ENCODE peak calls at places on chromosomes 11 and 22, in nine cellular contexts. W, S, D, J, B, G, I, C and L are unnamed samples.
A peak's percentile ranks its signal among the peaks of the same experiment; 100 is the strongest.

GRCh38 chr22:43516996-43517635 is 105.3 kb downstream of the MPPED1 start:
- DNase-seq in C (no peak), W (no peak), G (no peak), J (no peak), B (no peak), I (no peak), D (no peak), S (no peak), L (no peak)

GRCh38 chr11:103546236-103546635 is 437.0 kb downstream of the DYNC2H1 start:
- DNase-seq in S (no peak), G (peak; percentile 44), C (no peak), I (no peak), D (no peak), J (no peak), B (no peak), W (peak; percentile 82), L (no peak)

GRCh38 chr11:117490019-117490679 is 162.5 kb downstream of the CEP164 start:
- DNase-seq in W (no peak), B (no peak), S (no peak), C (no peak), D (no peak), G (no peak), J (no peak), I (no peak), L (no peak)

GRCh38 chr11:61636676-61637075 is 43.5 kb upstream of the DAGLA start:
- DNase-seq in B (no peak), S (no peak), D (no peak), C (no peak), G (no peak), W (no peak), I (no peak), J (no peak), L (no peak)

GRCh38 chr11:127035812-127036211 is 35.2 kb upstream of the KIRREL3 start:
- DNase-seq in D (no peak), G (no peak), J (no peak), C (no peak), S (no peak), I (no peak), B (no peak), W (no peak), L (no peak)

GRCh38 chr11:2525166-2525861 is 80.5 kb downstream of the KCNQ1 start:
- DNase-seq in D (peak; percentile 82), S (peak; percentile 0), C (no peak), G (no peak), B (no peak), I (no peak), W (no peak), J (peak; percentile 53), L (peak; percentile 16)

GRCh38 chr22:31970490-31971444 is 26.4 kb downstream of the YWHAH start:
- DNase-seq in G (peak; percentile 26), B (no peak), J (peak; percentile 78), D (peak; percentile 94), S (peak; percentile 84), C (peak; percentile 79), I (peak; percentile 72), W (peak; percentile 49), L (peak; percentile 87)

GRCh38 chr11:76169473-76169881 is 36.8 kb downstream of the WNT11 start:
- DNase-seq in I (peak; percentile 80), S (no peak), J (no peak), G (no peak), W (no peak), D (no peak), B (peak; percentile 37), C (no peak), L (no peak)

GRCh38 chr11:45692808-45693453 is 27.5 kb upstream of the CHST1 start:
- DNase-seq in G (no peak), W (no peak), B (no peak), C (no peak), D (no peak), I (no peak), S (no peak), J (no peak), L (no peak)

GRCh38 chr22:22692707-22693530 is 48.5 kb downstream of the GGTLC2 start:
- DNase-seq in G (peak; percentile 68), D (no peak), W (peak; percentile 65), J (peak; percentile 86), S (peak; percentile 77), I (peak; percentile 45), B (no peak), C (peak; percentile 5), L (peak; percentile 33)

GRCh38 chr22:33658775-33659174 is 261.5 kb downstream of the LARGE1 start:
- DNase-seq in W (no peak), J (peak; percentile 14), C (no peak), I (no peak), S (no peak), G (no peak), D (no peak), B (no peak), L (peak; percentile 83)

GRCh38 chr22:38267086-38267485 is 5.7 kb downstream of the TMEM184B start:
- DNase-seq in J (no peak), W (peak; percentile 84), D (no peak), I (no peak), S (peak; percentile 54), G (no peak), B (no peak), C (no peak), L (no peak)

GRCh38 chr11:132620423-132620822 is 911.9 kb downstream of the OPCML start:
- DNase-seq in J (no peak), D (no peak), C (peak; percentile 48), I (no peak), W (no peak), G (no peak), S (no peak), B (no peak), L (no peak)

GRCh38 chr11:11217555-11218286 is 135.3 kb downstream of the CSNK2A3 start:
- DNase-seq in B (no peak), S (no peak), J (no peak), I (no peak), G (no peak), D (no peak), C (no peak), W (no peak), L (no peak)

GRCh38 chr22:32644252-32645100 is 157.0 kb upstream of the TIMP3 start:
- DNase-seq in B (no peak), C (no peak), S (peak; percentile 47), W (peak; percentile 20), I (peak; percentile 25), J (peak; percentile 56), G (no peak), D (peak; percentile 86), L (peak; percentile 62)

GRCh38 chr11:17745032-17745772 is 10.6 kb downstream of the KCNC1 start:
- DNase-seq in D (peak; percentile 73), B (no peak), I (no peak), S (no peak), G (no peak), J (no peak), C (no peak), W (no peak), L (no peak)

GRCh38 chr11:26297179-26297970 is 34.6 kb upstream of the ANO3 start:
- DNase-seq in W (peak; percentile 85), D (no peak), B (no peak), C (peak; percentile 4), S (no peak), G (peak; percentile 79), I (peak; percentile 64), J (peak; percentile 19), L (no peak)

GRCh38 chr22:31120230-31120629 is 2.5 kb upstream of the INPP5J start:
- DNase-seq in W (no peak), G (no peak), B (no peak), D (no peak), J (no peak), I (no peak), S (no peak), C (no peak), L (no peak)

GRCh38 chr11:11876458-11876857 is 34.7 kb downstream of the USP47 start:
- DNase-seq in G (peak; percentile 9), D (no peak), B (no peak), I (no peak), C (no peak), S (no peak), J (no peak), W (no peak), L (no peak)

GRCh38 chr22:17777717-17778044 is 3.4 kb upstream of the BID start:
- DNase-seq in S (no peak), B (no peak), D (no peak), G (no peak), C (no peak), W (no peak), I (no peak), J (no peak), L (no peak)

GRCh38 chr11:109612481-109612880 is 190.5 kb downstream of the C11orf87 start:
- DNase-seq in I (no peak), G (peak; percentile 46), B (no peak), W (no peak), C (no peak), J (no peak), D (no peak), S (no peak), L (no peak)

GRCh38 chr11:61844909-61845565 is 16.9 kb downstream of the FADS2 start:
- DNase-seq in I (no peak), J (no peak), D (no peak), G (no peak), C (no peak), W (no peak), B (no peak), S (no peak), L (no peak)

GRCh38 chr22:30947821-30948454 is 20.6 kb downstream of the MORC2 start:
- DNase-seq in G (peak; percentile 43), C (no peak), B (no peak), J (no peak), S (no peak), I (peak; percentile 36), W (peak; percentile 61), D (no peak), L (no peak)

GRCh38 chr11:68013611-68014156 is 3.6 kb downstream of the ALDH3B1 start:
- DNase-seq in J (no peak), I (no peak), S (no peak), D (no peak), C (no peak), B (no peak), G (no peak), W (no peak), L (no peak)

GRCh38 chr11:47104337-47104950 is 72.2 kb downstream of the ARFGAP2 start:
- DNase-seq in C (no peak), G (no peak), I (no peak), B (no peak), W (peak; percentile 27), S (no peak), D (no peak), J (no peak), L (no peak)

GRCh38 chr11:17703951-17704350 is 15.4 kb upstream of the MYOD1 start:
- DNase-seq in I (peak; percentile 42), C (no peak), W (peak; percentile 53), D (no peak), G (no peak), S (no peak), J (no peak), B (no peak), L (no peak)

GRCh38 chr11:11622772-11623531 is 1.1 kb upstream of the GALNT18 start:
- DNase-seq in C (no peak), W (no peak), J (no peak), I (no peak), B (no peak), S (no peak), G (no peak), D (no peak), L (no peak)

GRCh38 chr11:8794677-8795103 is 112.1 kb downstream of the RPL27A start:
- DNase-seq in B (no peak), C (no peak), W (no peak), G (no peak), S (no peak), I (no peak), J (peak; percentile 90), D (no peak), L (no peak)

GRCh38 chr11:21988477-21988876 is 204.4 kb upstream of the ANO5 start:
- DNase-seq in W (no peak), S (no peak), J (no peak), C (no peak), I (no peak), D (no peak), G (no peak), B (no peak), L (no peak)

GRCh38 chr11:64536997-64537396 is 54.0 kb upstream of the SLC22A12 start:
- DNase-seq in W (no peak), I (no peak), J (no peak), C (no peak), S (no peak), D (no peak), G (no peak), B (no peak), L (no peak)

GRCh38 chr11:68074584-68075352 is 35.9 kb downstream of the TCIRG1 start:
- DNase-seq in C (peak; percentile 34), B (no peak), I (no peak), D (no peak), W (no peak), G (no peak), S (no peak), J (no peak), L (no peak)